ENCODE peak calls at places on chromosomes 5 and 9, in seven cellular contexts. One of them, this sample, is unnamed.

GRCh38 chr5:113495402-113495801 is 7.1 kb upstream of the MCC start:
- DNase-seq in GM12865: no peak
- DNase-seq in HTR-8/SVneo: no peak
- DNase-seq in HCT116: no peak
- DNase-seq in breast epithelium: no peak
- DNase-seq in EH: no peak
- DNase-seq in adrenal gland: no peak
- DNase-seq in this sample: no peak

GRCh38 chr5:96752341-96753016 is 55.3 kb downstream of the ERAP1 start:
- DNase-seq in adrenal gland: peak; percentile 63
- DNase-seq in HTR-8/SVneo: peak; percentile 43
- DNase-seq in HCT116: peak; percentile 36
- DNase-seq in breast epithelium: no peak
- DNase-seq in GM12865: peak; percentile 71
- DNase-seq in EH: peak; percentile 69
- DNase-seq in this sample: no peak

GRCh38 chr5:76788362-76788761 is 30.5 kb upstream of the F2RL1 start:
- DNase-seq in GM12865: no peak
- DNase-seq in EH: no peak
- DNase-seq in HTR-8/SVneo: no peak
- DNase-seq in HCT116: no peak
- DNase-seq in adrenal gland: no peak
- DNase-seq in breast epithelium: no peak
- DNase-seq in this sample: no peak

GRCh38 chr9:11016081-11016480 is 403.3 kb upstream of the PTPRD start:
- DNase-seq in HCT116: no peak
- DNase-seq in adrenal gland: no peak
- DNase-seq in breast epithelium: no peak
- DNase-seq in GM12865: no peak
- DNase-seq in EH: no peak
- DNase-seq in HTR-8/SVneo: no peak
- DNase-seq in this sample: no peak

GRCh38 chr5:141853895-141854626 is 24.1 kb downstream of the PCDH1 start:
- DNase-seq in EH: no peak
- DNase-seq in breast epithelium: no peak
- DNase-seq in adrenal gland: no peak
- DNase-seq in GM12865: no peak
- DNase-seq in HTR-8/SVneo: no peak
- DNase-seq in HCT116: no peak
- DNase-seq in this sample: no peak

GRCh38 chr5:32710859-32711692 is at the start of gene NPR3:
- DNase-seq in EH: peak; percentile 66
- DNase-seq in adrenal gland: peak; percentile 47
- DNase-seq in HTR-8/SVneo: peak; percentile 53
- DNase-seq in GM12865: no peak
- DNase-seq in HCT116: no peak
- DNase-seq in breast epithelium: no peak
- DNase-seq in this sample: no peak

GRCh38 chr9:125428060-125428481 is 166.4 kb downstream of the GAPVD1 start:
- DNase-seq in HTR-8/SVneo: peak; percentile 40
- DNase-seq in breast epithelium: no peak
- DNase-seq in EH: peak; percentile 23
- DNase-seq in HCT116: peak; percentile 28
- DNase-seq in adrenal gland: no peak
- DNase-seq in GM12865: peak; percentile 46
- DNase-seq in this sample: no peak

GRCh38 chr9:93107825-93108161 is 11.8 kb downstream of the CARD19 start:
- DNase-seq in GM12865: no peak
- DNase-seq in HCT116: no peak
- DNase-seq in adrenal gland: no peak
- DNase-seq in EH: no peak
- DNase-seq in HTR-8/SVneo: no peak
- DNase-seq in breast epithelium: no peak
- DNase-seq in this sample: peak; percentile 30

GRCh38 chr5:139061274-139061673 is 136.9 kb downstream of the SIL1 start:
- DNase-seq in GM12865: no peak
- DNase-seq in EH: peak; percentile 97
- DNase-seq in HCT116: no peak
- DNase-seq in adrenal gland: peak; percentile 65
- DNase-seq in breast epithelium: peak; percentile 55
- DNase-seq in HTR-8/SVneo: no peak
- DNase-seq in this sample: peak; percentile 67

GRCh38 chr5:1792842-1793266 is 6.8 kb downstream of the MRPL36 start:
- DNase-seq in breast epithelium: no peak
- DNase-seq in HTR-8/SVneo: peak; percentile 73
- DNase-seq in EH: peak; percentile 90
- DNase-seq in GM12865: peak; percentile 98
- DNase-seq in HCT116: no peak
- DNase-seq in adrenal gland: no peak
- DNase-seq in this sample: peak; percentile 34

GRCh38 chr9:126719677-126720435 is 85.0 kb upstream of the ZBTB43 start:
- DNase-seq in HTR-8/SVneo: peak; percentile 34
- DNase-seq in EH: peak; percentile 72
- DNase-seq in GM12865: peak; percentile 89
- DNase-seq in breast epithelium: peak; percentile 93
- DNase-seq in adrenal gland: peak; percentile 81
- DNase-seq in HCT116: no peak
- DNase-seq in this sample: peak; percentile 90

GRCh38 chr5:94623877-94624276 is 5.4 kb downstream of the SLF1 start:
- DNase-seq in breast epithelium: no peak
- DNase-seq in HCT116: no peak
- DNase-seq in HTR-8/SVneo: no peak
- DNase-seq in GM12865: no peak
- DNase-seq in EH: no peak
- DNase-seq in adrenal gland: no peak
- DNase-seq in this sample: no peak

GRCh38 chr9:132283863-132284262 is 70.9 kb downstream of the SETX start:
- DNase-seq in HTR-8/SVneo: no peak
- DNase-seq in GM12865: no peak
- DNase-seq in breast epithelium: no peak
- DNase-seq in adrenal gland: no peak
- DNase-seq in EH: peak; percentile 73
- DNase-seq in HCT116: no peak
- DNase-seq in this sample: no peak

GRCh38 chr5:175444060-175444904 is at the start of gene DRD1:
- DNase-seq in HTR-8/SVneo: peak; percentile 48
- DNase-seq in GM12865: peak; percentile 29
- DNase-seq in adrenal gland: peak; percentile 49
- DNase-seq in breast epithelium: no peak
- DNase-seq in EH: peak; percentile 20
- DNase-seq in HCT116: no peak
- DNase-seq in this sample: no peak

GRCh38 chr5:95729115-95730010 is 1.8 kb upstream of the RHOBTB3 start:
- DNase-seq in EH: no peak
- DNase-seq in breast epithelium: no peak
- DNase-seq in HTR-8/SVneo: no peak
- DNase-seq in GM12865: no peak
- DNase-seq in adrenal gland: no peak
- DNase-seq in HCT116: no peak
- DNase-seq in this sample: no peak

GRCh38 chr5:125034331-125034730 is 287.9 kb upstream of the ZNF608 start:
- DNase-seq in adrenal gland: no peak
- DNase-seq in HCT116: no peak
- DNase-seq in GM12865: no peak
- DNase-seq in breast epithelium: no peak
- DNase-seq in EH: no peak
- DNase-seq in HTR-8/SVneo: no peak
- DNase-seq in this sample: no peak

GRCh38 chr9:84397822-84398221 is 57.3 kb upstream of the SLC28A3 start:
- DNase-seq in GM12865: peak; percentile 9
- DNase-seq in adrenal gland: no peak
- DNase-seq in EH: peak; percentile 79
- DNase-seq in breast epithelium: no peak
- DNase-seq in HCT116: no peak
- DNase-seq in HTR-8/SVneo: peak; percentile 30
- DNase-seq in this sample: no peak

GRCh38 chr5:62942384-62942783 is 363.8 kb downstream of the LRRC70 start:
- DNase-seq in breast epithelium: no peak
- DNase-seq in HCT116: no peak
- DNase-seq in EH: no peak
- DNase-seq in GM12865: no peak
- DNase-seq in HTR-8/SVneo: no peak
- DNase-seq in adrenal gland: no peak
- DNase-seq in this sample: no peak

GRCh38 chr5:74316064-74316586 is 324.4 kb downstream of the ENC1 start:
- DNase-seq in HCT116: no peak
- DNase-seq in HTR-8/SVneo: peak; percentile 73
- DNase-seq in adrenal gland: peak; percentile 40
- DNase-seq in breast epithelium: peak; percentile 52
- DNase-seq in GM12865: peak; percentile 61
- DNase-seq in EH: peak; percentile 98
- DNase-seq in this sample: no peak

GRCh38 chr9:32627394-32627954 is 8.0 kb downstream of the TAF1L start:
- DNase-seq in HTR-8/SVneo: no peak
- DNase-seq in GM12865: no peak
- DNase-seq in EH: no peak
- DNase-seq in HCT116: peak; percentile 43
- DNase-seq in adrenal gland: no peak
- DNase-seq in breast epithelium: no peak
- DNase-seq in this sample: no peak

GRCh38 chr5:116130471-116130870 is 45.6 kb downstream of the COMMD10 start:
- DNase-seq in adrenal gland: no peak
- DNase-seq in breast epithelium: no peak
- DNase-seq in HCT116: no peak
- DNase-seq in EH: peak; percentile 71
- DNase-seq in HTR-8/SVneo: no peak
- DNase-seq in GM12865: no peak
- DNase-seq in this sample: no peak